ENCODE peak calls at places on chromosome 1, in four cellular contexts. J is endothelial cell, B is COR-L47, C is posterior cingulate gyrus. Q is an unnamed sample.

GRCh38 chr1:4126731-4127594 is 226.9 kb upstream of the C1orf174 start:
- DNase-seq in J (no peak), B (no peak), C (peak), Q (no peak)

GRCh38 chr1:156517746-156518145 is 17.2 kb upstream of the MEF2D start:
- DNase-seq in J (no peak), B (no peak), C (no peak), Q (no peak)

GRCh38 chr1:53909946-53910345 is 16.0 kb downstream of the DIO1 start:
- DNase-seq in J (no peak), B (no peak), C (no peak), Q (no peak)

GRCh38 chr1:233791750-233792149 is 112.7 kb upstream of the SLC35F3 start:
- DNase-seq in J (no peak), B (no peak), C (no peak), Q (no peak)

GRCh38 chr1:63705058-63705457 is 68.8 kb upstream of the ROR1 start:
- DNase-seq in J (no peak), B (no peak), C (no peak), Q (no peak)

GRCh38 chr1:66478116-66478515 is 55.8 kb upstream of the SGIP1 start:
- DNase-seq in J (no peak), B (no peak), C (no peak), Q (no peak)

GRCh38 chr1:246503341-246503740 is 3.7 kb downstream of the SMYD3 start:
- DNase-seq in J (no peak), B (no peak), C (no peak), Q (no peak)

GRCh38 chr1:231460614-231461013 is 38.5 kb upstream of the EGLN1 start:
- DNase-seq in J (no peak), B (no peak), C (no peak), Q (no peak)

GRCh38 chr1:228960705-228961104 is 225.4 kb downstream of the RHOU start:
- DNase-seq in J (no peak), B (no peak), C (no peak), Q (no peak)

GRCh38 chr1:26993237-26994019 is at the start of gene TRNP1:
- DNase-seq in J (peak), B (peak), C (peak), Q (peak)

GRCh38 chr1:33468011-33468410 is 4.4 kb upstream of the ZSCAN20 start:
- DNase-seq in J (no peak), B (no peak), C (no peak), Q (no peak)

GRCh38 chr1:48947761-48948537 is 171.3 kb upstream of the BEND5 start:
- DNase-seq in J (no peak), B (no peak), C (peak), Q (no peak)

GRCh38 chr1:117561551-117561950 is 44.3 kb upstream of the TENT5C start:
- DNase-seq in J (no peak), B (no peak), C (no peak), Q (no peak)

Q was measured in neuronal stem cell.